ENCODE peak calls at places on chromosomes 16 and 17, in five cellular contexts. S, U, A, D and V are unnamed samples.

GRCh38 chr16:11138769-11139623 is 117.0 kb downstream of the SOCS1 start:
- DNase-seq in S (no peak), U (no peak), A (no peak), D (no peak), V (no peak)

GRCh38 chr16:87344931-87345631 is 27.9 kb upstream of the C16orf95 start:
- DNase-seq in S (no peak), U (peak; percentile 78), A (no peak), D (no peak), V (peak; percentile 72)

GRCh38 chr17:69473801-69474170 is 59.3 kb downstream of the MAP2K6 start:
- DNase-seq in S (no peak), U (no peak), A (no peak), D (no peak), V (no peak)

GRCh38 chr16:23257682-23258081 is 44.4 kb upstream of the SCNN1B start:
- DNase-seq in S (no peak), U (no peak), A (no peak), D (no peak), V (no peak)

GRCh38 chr16:3656491-3657468 is 2.3 kb downstream of the DNASE1 start:
- DNase-seq in S (no peak), U (no peak), A (peak; percentile 21), D (no peak), V (no peak)

GRCh38 chr17:71821512-71821911 is 299.3 kb upstream of the SOX9 start:
- DNase-seq in S (no peak), U (no peak), A (no peak), D (no peak), V (no peak)

GRCh38 chr17:62162898-62163297 is 97.8 kb upstream of the MED13 start:
- DNase-seq in S (no peak), U (no peak), A (no peak), D (no peak), V (no peak)

GRCh38 chr17:40560592-40561293 is 4.5 kb downstream of the CCR7 start:
- DNase-seq in S (no peak), U (peak; percentile 74), A (peak; percentile 34), D (no peak), V (no peak)

GRCh38 chr17:72126575-72127486 is 6.0 kb downstream of the SOX9 start:
- DNase-seq in S (no peak), U (peak; percentile 24), A (no peak), D (no peak), V (no peak)

GRCh38 chr16:47905771-47906170 is 250.0 kb downstream of the ABCC12 start:
- DNase-seq in S (no peak), U (no peak), A (no peak), D (no peak), V (no peak)

GRCh38 chr17:36550491-36551417 is 6.0 kb downstream of the GGNBP2 start:
- DNase-seq in S (no peak), U (no peak), A (no peak), D (no peak), V (no peak)

GRCh38 chr17:65066858-65067257 is 10.3 kb upstream of the GNA13 start:
- DNase-seq in S (no peak), U (no peak), A (no peak), D (no peak), V (no peak)

GRCh38 chr17:56593073-56593740 is at the start of gene NOG:
- DNase-seq in S (peak; percentile 47), U (peak; percentile 71), A (peak; percentile 85), D (no peak), V (peak; percentile 55)

GRCh38 chr16:35258381-35258780 is 1799.0 kb downstream of the TP53TG3F start:
- DNase-seq in S (no peak), U (no peak), A (no peak), D (no peak), V (no peak)

GRCh38 chr17:45771473-45771959 is 12.6 kb upstream of the CRHR1 start:
- DNase-seq in S (no peak), U (no peak), A (peak; percentile 62), D (no peak), V (no peak)

GRCh38 chr16:86984975-86985655 is 332.1 kb downstream of the C16orf95 start:
- DNase-seq in S (no peak), U (no peak), A (no peak), D (no peak), V (peak; percentile 53)

GRCh38 chr17:77865109-77865611 is 93.3 kb upstream of the TNRC6C start:
- DNase-seq in S (no peak), U (peak; percentile 21), A (peak; percentile 97), D (no peak), V (no peak)

GRCh38 chr16:11029948-11030347 is 85.6 kb downstream of the CLEC16A start:
- DNase-seq in S (no peak), U (no peak), A (no peak), D (no peak), V (no peak)

GRCh38 chr17:80793851-80794267 is 197.8 kb upstream of the CHMP6 start:
- DNase-seq in S (no peak), U (no peak), A (no peak), D (no peak), V (no peak)

GRCh38 chr17:63222655-63223054 is 223.5 kb downstream of the CYB561 start:
- DNase-seq in S (no peak), U (no peak), A (no peak), D (no peak), V (no peak)

GRCh38 chr16:82633964-82634600 is 7.3 kb downstream of the CDH13 start:
- DNase-seq in S (no peak), U (no peak), A (no peak), D (peak; percentile 24), V (no peak)

GRCh38 chr17:27454089-27454488 is 2.2 kb upstream of the KSR1 start:
- DNase-seq in S (no peak), U (no peak), A (no peak), D (no peak), V (no peak)

GRCh38 chr17:8839410-8839935 is 28.0 kb downstream of the PIK3R6 start:
- DNase-seq in S (no peak), U (no peak), A (no peak), D (no peak), V (no peak)

GRCh38 chr17:488993-489757 is 136.6 kb upstream of the RPH3AL start:
- DNase-seq in S (peak; percentile 28), U (no peak), A (peak; percentile 50), D (no peak), V (no peak)

GRCh38 chr17:3907483-3908216 is 8.6 kb downstream of the P2RX1 start:
- DNase-seq in S (no peak), U (no peak), A (no peak), D (no peak), V (no peak)

GRCh38 chr16:84836234-84836647 is 16.5 kb downstream of the CRISPLD2 start:
- DNase-seq in S (peak; percentile 41), U (peak; percentile 84), A (no peak), D (peak; percentile 96), V (peak; percentile 89)

GRCh38 chr17:60173304-60173807 is 23.6 kb downstream of the CA4 start:
- DNase-seq in S (no peak), U (no peak), A (no peak), D (no peak), V (no peak)